ENCODE peak calls at places on chromosomes 16 and 17, in five cellular contexts. Y is breast epithelium, H is AG04450, D is PC-3, E is suprapubic skin. M is an unnamed sample.

GRCh38 chr16:29736112-29736511 is 9.7 kb downstream of the C16orf54 start:
- DNase-seq in Y (no peak), H (no peak), D (no peak), E (no peak), M (no peak)

GRCh38 chr17:1313270-1314005 is 34.0 kb downstream of the TRARG1 start:
- DNase-seq in Y (no peak), H (no peak), D (no peak), E (no peak), M (no peak)

GRCh38 chr16:67284699-67285646 is 5.6 kb downstream of the PLEKHG4 start:
- DNase-seq in Y (no peak), H (no peak), D (peak; percentile 54), E (no peak), M (peak; percentile 24)

GRCh38 chr16:4371481-4372314 is at the start of gene VASN:
- DNase-seq in Y (peak; percentile 73), H (no peak), D (peak; percentile 70), E (peak; percentile 87), M (peak; percentile 85)

GRCh38 chr17:54111576-54111975 is 288.8 kb downstream of the KIF2B start:
- DNase-seq in Y (no peak), H (no peak), D (no peak), E (no peak), M (no peak)

GRCh38 chr17:54678158-54678557 is 222.5 kb upstream of the TOM1L1 start:
- DNase-seq in Y (no peak), H (no peak), D (no peak), E (no peak), M (no peak)

GRCh38 chr17:1907216-1907631 is 77.4 kb downstream of the RPA1 start:
- DNase-seq in Y (no peak), H (no peak), D (no peak), E (no peak), M (no peak)

GRCh38 chr17:35614835-35615234 is 27.7 kb downstream of the AP2B1 start:
- DNase-seq in Y (no peak), H (no peak), D (no peak), E (no peak), M (no peak)

GRCh38 chr17:38585056-38585804 is 20.5 kb downstream of the SRCIN1 start:
- DNase-seq in Y (peak; percentile 70), H (no peak), D (peak; percentile 22), E (no peak), M (no peak)

GRCh38 chr17:42017866-42018200 is 594 bp upstream of the DNAJC7 start:
- DNase-seq in Y (no peak), H (no peak), D (no peak), E (no peak), M (no peak)

GRCh38 chr16:55349867-55350266 is 25.9 kb downstream of the IRX6 start:
- DNase-seq in Y (no peak), H (no peak), D (no peak), E (no peak), M (no peak)

GRCh38 chr16:77564791-77565390 is 130.1 kb upstream of the ADAMTS18 start:
- DNase-seq in Y (no peak), H (no peak), D (no peak), E (no peak), M (no peak)

GRCh38 chr17:13030459-13031305 is 12.9 kb upstream of the ELAC2 start:
- DNase-seq in Y (no peak), H (peak; percentile 13), D (peak; percentile 87), E (no peak), M (no peak)

GRCh38 chr17:17063546-17064122 is 21.4 kb downstream of the MPRIP start:
- DNase-seq in Y (peak; percentile 53), H (no peak), D (peak; percentile 65), E (peak; percentile 74), M (peak; percentile 84)

GRCh38 chr16:2473425-2473926 is 1.5 kb upstream of the TBC1D24 start:
- DNase-seq in Y (no peak), H (no peak), D (peak; percentile 26), E (no peak), M (no peak)

GRCh38 chr16:15694499-15694898 is 44.5 kb downstream of the NDE1 start:
- DNase-seq in Y (no peak), H (no peak), D (no peak), E (no peak), M (no peak)

GRCh38 chr16:66409156-66409555 is 17.9 kb upstream of the BEAN1 start:
- DNase-seq in Y (no peak), H (no peak), D (peak; percentile 73), E (no peak), M (no peak)

GRCh38 chr17:49842846-49843245 is 5.0 kb downstream of the TAC4 start:
- DNase-seq in Y (no peak), H (no peak), D (no peak), E (no peak), M (no peak)

GRCh38 chr17:6578491-6578890 is 22.1 kb upstream of the PITPNM3 start:
- DNase-seq in Y (no peak), H (no peak), D (no peak), E (no peak), M (no peak)

GRCh38 chr16:2983706-2984136 is 3.5 kb upstream of the PKMYT1 start:
- DNase-seq in Y (peak; percentile 69), H (peak; percentile 7), D (peak; percentile 86), E (peak; percentile 85), M (peak; percentile 88)

GRCh38 chr17:64295146-64295545 is 32.1 kb upstream of the TEX2 start:
- DNase-seq in Y (no peak), H (no peak), D (no peak), E (no peak), M (no peak)

GRCh38 chr16:17269434-17269833 is 201.3 kb downstream of the XYLT1 start:
- DNase-seq in Y (no peak), H (no peak), D (no peak), E (no peak), M (no peak)

GRCh38 chr17:62601438-62601837 is 26.0 kb upstream of the MRC2 start:
- DNase-seq in Y (no peak), H (no peak), D (no peak), E (no peak), M (no peak)

GRCh38 chr16:10809706-10810105 is 8.9 kb downstream of the TVP23A start:
- DNase-seq in Y (no peak), H (no peak), D (no peak), E (no peak), M (no peak)

GRCh38 chr17:1491406-1492248 is 859 bp downstream of the MYO1C start:
- DNase-seq in Y (peak; percentile 37), H (no peak), D (peak; percentile 52), E (peak; percentile 73), M (peak; percentile 78)

DNA sequence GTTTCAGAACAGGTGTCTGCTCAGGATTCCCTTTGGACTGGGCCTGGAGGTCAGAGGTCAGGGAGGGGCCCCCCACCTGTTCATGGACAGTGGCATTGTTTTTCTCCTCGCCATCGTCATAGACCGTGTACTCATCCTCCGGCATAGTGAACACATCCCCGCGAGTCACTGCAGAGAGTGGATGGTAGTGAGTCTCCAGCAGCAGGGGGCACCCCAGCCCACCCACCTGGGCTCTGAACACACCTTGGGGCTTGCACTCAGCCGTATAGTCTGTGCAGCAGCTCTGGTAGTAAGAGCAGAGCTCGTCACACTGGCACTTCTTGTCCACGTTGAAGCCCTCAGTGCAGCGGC is 448 bp downstream of the VTN start:
- DNase-seq in Y (no peak), H (no peak), D (no peak), E (no peak), M (no peak)
- H3K27ac ChIP-seq in Y (peak overlapping the region; percentile 78), H (no peak overlapping the region), D (no peak overlapping the region), E (no peak overlapping the region), M (no peak overlapping the region)

DNA sequence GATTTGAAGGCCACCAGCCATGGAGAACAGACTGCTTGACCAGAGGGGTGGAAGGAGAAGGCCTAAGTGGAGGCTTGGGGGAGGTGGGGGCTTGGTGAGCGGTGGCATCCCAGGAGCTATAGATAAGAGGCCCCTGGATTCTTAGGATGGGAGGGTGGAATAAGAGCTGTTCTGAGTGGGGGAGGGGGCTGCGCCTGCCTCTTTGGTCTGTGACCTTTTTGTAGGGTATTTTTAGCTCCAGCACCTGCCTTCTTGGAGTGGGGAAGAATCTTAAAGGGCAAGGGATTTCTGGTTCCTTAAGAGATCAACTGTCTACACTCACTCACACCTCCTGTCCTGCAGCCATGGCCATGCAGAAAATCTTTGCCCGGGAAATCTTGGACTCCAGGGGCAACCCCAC is 567 bp downstream of the ENO3 start:
- DNase-seq in Y (no peak), H (no peak), D (no peak), E (no peak), M (no peak)
- H3K4me3 ChIP-seq in Y (no peak overlapping the region), H (no peak overlapping the region), D (no peak overlapping the region), E (no peak overlapping the region), M (no peak overlapping the region)

DNA sequence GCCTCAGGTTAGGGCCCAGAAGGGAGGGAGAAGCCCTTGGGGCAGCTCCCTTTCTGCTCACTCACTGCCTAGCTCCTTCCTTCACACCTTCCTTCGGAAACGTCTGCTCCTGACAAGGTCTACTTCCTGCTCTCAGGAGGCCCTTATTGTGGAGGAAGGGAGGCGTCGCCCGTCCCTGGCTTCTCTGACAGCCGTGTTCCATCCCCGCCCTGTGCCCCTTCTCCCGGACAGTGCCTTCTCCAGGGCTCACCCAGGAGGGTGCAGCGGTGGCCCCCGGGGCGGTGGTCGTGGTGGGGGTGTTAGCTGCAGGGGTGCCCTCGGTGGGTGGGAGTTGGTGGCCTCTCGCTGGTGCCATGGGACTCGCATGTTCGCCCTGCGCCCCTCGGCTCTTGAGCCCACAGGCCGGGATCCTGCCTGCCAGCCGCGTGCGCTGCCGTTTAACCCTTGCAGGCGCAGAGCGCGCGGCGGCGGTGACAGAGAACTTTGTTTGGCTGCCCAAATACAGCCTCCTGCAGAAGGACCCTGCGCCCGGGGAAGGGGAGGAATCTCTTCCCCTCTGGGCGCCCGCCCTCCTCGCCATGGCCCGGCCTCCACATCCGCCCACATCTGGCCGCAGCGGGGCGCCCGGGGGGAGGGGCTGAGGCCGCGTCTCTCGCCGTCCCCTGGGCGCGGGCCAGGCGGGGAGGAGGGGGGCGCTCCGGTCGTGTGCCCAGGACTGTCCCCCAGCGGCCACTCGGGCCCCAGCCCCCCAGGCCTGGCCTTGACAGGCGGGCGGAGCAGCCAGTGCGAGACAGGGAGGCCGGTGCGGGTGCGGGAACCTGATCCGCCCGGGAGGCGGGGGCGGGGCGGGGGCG is 231.9 kb downstream of the SEC14L1 start:
- DNase-seq in Y (peak; percentile 71), H (peak; percentile 69), D (no peak), E (peak; percentile 87), M (peak; percentile 86)
- TF ChIP-seq CTCF in Y (no peak), H (no peak), D (no peak), E (no peak), M (peak; percentile 6)

GRCh38 chr17:50953831-50954601 is 87.9 kb upstream of the TOB1 start:
- DNase-seq in Y (peak; percentile 86), H (peak; percentile 50), D (no peak), E (peak; percentile 76), M (peak; percentile 69)

GRCh38 chr17:50955667-50956120 is 89.5 kb upstream of the TOB1 start:
- DNase-seq in Y (no peak), H (no peak), D (no peak), E (no peak), M (no peak)

GRCh38 chr17:50955160-50955559 is 89.0 kb upstream of the TOB1 start:
- DNase-seq in Y (no peak), H (no peak), D (no peak), E (no peak), M (no peak)

GRCh38 chr17:50953518-50953830 is 87.3 kb upstream of the TOB1 start:
- DNase-seq in Y (no peak), H (no peak), D (no peak), E (no peak), M (no peak)

DNA sequence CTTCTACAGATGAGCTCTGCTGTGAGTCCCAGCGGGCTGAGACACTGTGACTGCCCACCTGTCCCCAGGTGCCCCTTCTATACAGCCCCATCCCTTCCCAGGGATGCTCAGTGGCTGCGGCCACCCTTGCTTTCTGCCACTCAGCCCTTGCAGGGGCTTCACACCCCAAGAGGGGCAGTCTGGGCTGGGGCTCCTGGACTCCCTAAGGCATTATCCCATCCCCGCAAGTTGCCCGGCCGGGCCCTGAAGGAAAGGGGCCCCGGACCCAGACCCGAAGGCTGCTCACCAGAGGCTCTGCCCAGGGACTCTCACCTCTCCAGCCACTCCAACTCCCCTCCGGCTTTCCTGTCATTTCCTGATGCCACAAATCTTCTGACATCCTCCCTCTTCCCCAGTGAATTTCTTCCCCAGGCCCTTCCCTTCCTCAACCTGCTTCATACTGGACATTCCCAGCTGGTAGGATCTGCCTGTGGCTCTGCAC is 88.5 kb upstream of the TOB1 start:
- DNase-seq in Y (no peak), H (no peak), D (no peak), E (peak; percentile 59), M (no peak)
- H3K27ac ChIP-seq in Y (peak overlapping the region; percentile 76), H (peak overlapping the region; percentile 31), D (no peak overlapping the region), E (peak overlapping the region; percentile 64), M (no peak overlapping the region)

M was measured in lower lobe of right lung.